ENCODE peak calls at places on chromosomes 16 and 17, in seven cellular contexts. One of them, this sample, is unnamed.

GRCh38 chr17:30812218-30813177 is 12.0 kb downstream of the CRLF3 start:
- DNase-seq in AG10803: peak
- DNase-seq in tibial nerve: no peak
- DNase-seq in gastrocnemius medialis: no peak
- DNase-seq in Karpas-422: no peak
- DNase-seq in left ventricle myocardium inferior: no peak
- DNase-seq in PC-3: peak
- DNase-seq in this sample: no peak

GRCh38 chr17:1045456-1045855 is 48.5 kb downstream of the TIMM22 start:
- DNase-seq in PC-3: no peak
- DNase-seq in Karpas-422: no peak
- DNase-seq in tibial nerve: no peak
- DNase-seq in AG10803: no peak
- DNase-seq in left ventricle myocardium inferior: no peak
- DNase-seq in gastrocnemius medialis: no peak
- DNase-seq in this sample: no peak

GRCh38 chr16:1019234-1019933 is 37.8 kb downstream of the SOX8 start:
- DNase-seq in left ventricle myocardium inferior: peak
- DNase-seq in PC-3: peak
- DNase-seq in AG10803: peak
- DNase-seq in gastrocnemius medialis: peak
- DNase-seq in Karpas-422: no peak
- DNase-seq in tibial nerve: peak
- DNase-seq in this sample: no peak

GRCh38 chr17:42407289-42407836 is 15.7 kb downstream of the CAVIN1 start:
- DNase-seq in Karpas-422: peak
- DNase-seq in left ventricle myocardium inferior: peak
- DNase-seq in AG10803: peak
- DNase-seq in PC-3: no peak
- DNase-seq in tibial nerve: peak
- DNase-seq in gastrocnemius medialis: peak
- DNase-seq in this sample: peak

GRCh38 chr17:6392609-6393367 is 42.1 kb downstream of the AIPL1 start:
- DNase-seq in gastrocnemius medialis: no peak
- DNase-seq in left ventricle myocardium inferior: no peak
- DNase-seq in Karpas-422: no peak
- DNase-seq in AG10803: no peak
- DNase-seq in tibial nerve: no peak
- DNase-seq in PC-3: no peak
- DNase-seq in this sample: peak

GRCh38 chr17:19341641-19342610 is 20.6 kb downstream of the B9D1 start:
- DNase-seq in gastrocnemius medialis: no peak
- DNase-seq in left ventricle myocardium inferior: no peak
- DNase-seq in AG10803: peak
- DNase-seq in Karpas-422: no peak
- DNase-seq in tibial nerve: no peak
- DNase-seq in PC-3: no peak
- DNase-seq in this sample: no peak

GRCh38 chr17:68437979-68438877 is 19.1 kb downstream of the WIPI1 start:
- DNase-seq in left ventricle myocardium inferior: peak
- DNase-seq in gastrocnemius medialis: peak
- DNase-seq in PC-3: no peak
- DNase-seq in AG10803: no peak
- DNase-seq in tibial nerve: no peak
- DNase-seq in Karpas-422: peak
- DNase-seq in this sample: peak

GRCh38 chr16:49855822-49856740 is at the start of gene ZNF423:
- DNase-seq in tibial nerve: no peak
- DNase-seq in PC-3: no peak
- DNase-seq in left ventricle myocardium inferior: no peak
- DNase-seq in gastrocnemius medialis: peak
- DNase-seq in Karpas-422: no peak
- DNase-seq in AG10803: no peak
- DNase-seq in this sample: no peak

GRCh38 chr17:52064791-52065211 is 93.7 kb downstream of the CA10 start:
- DNase-seq in left ventricle myocardium inferior: no peak
- DNase-seq in tibial nerve: no peak
- DNase-seq in Karpas-422: no peak
- DNase-seq in gastrocnemius medialis: no peak
- DNase-seq in PC-3: no peak
- DNase-seq in AG10803: peak
- DNase-seq in this sample: no peak

GRCh38 chr17:71327376-71328059 is 793.3 kb upstream of the SOX9 start:
- DNase-seq in PC-3: peak
- DNase-seq in AG10803: peak
- DNase-seq in left ventricle myocardium inferior: no peak
- DNase-seq in gastrocnemius medialis: no peak
- DNase-seq in tibial nerve: no peak
- DNase-seq in Karpas-422: no peak
- DNase-seq in this sample: no peak

GRCh38 chr17:7281953-7282751 is 634 bp downstream of the SLC2A4 start:
- DNase-seq in left ventricle myocardium inferior: peak
- DNase-seq in AG10803: no peak
- DNase-seq in tibial nerve: no peak
- DNase-seq in Karpas-422: no peak
- DNase-seq in gastrocnemius medialis: peak
- DNase-seq in PC-3: no peak
- DNase-seq in this sample: peak

GRCh38 chr17:27878776-27879562 is 14.2 kb downstream of the LYRM9 start:
- DNase-seq in left ventricle myocardium inferior: no peak
- DNase-seq in tibial nerve: no peak
- DNase-seq in PC-3: no peak
- DNase-seq in Karpas-422: no peak
- DNase-seq in AG10803: no peak
- DNase-seq in gastrocnemius medialis: no peak
- DNase-seq in this sample: no peak

GRCh38 chr17:78112508-78113471 is 15.8 kb downstream of the TMC6 start:
- DNase-seq in AG10803: peak
- DNase-seq in gastrocnemius medialis: peak
- DNase-seq in left ventricle myocardium inferior: peak
- DNase-seq in PC-3: peak
- DNase-seq in tibial nerve: peak
- DNase-seq in Karpas-422: peak
- DNase-seq in this sample: peak

GRCh38 chr16:56662357-56663354 is 4.9 kb downstream of the MT1F start:
- DNase-seq in left ventricle myocardium inferior: no peak
- DNase-seq in Karpas-422: no peak
- DNase-seq in PC-3: no peak
- DNase-seq in tibial nerve: no peak
- DNase-seq in AG10803: no peak
- DNase-seq in gastrocnemius medialis: no peak
- DNase-seq in this sample: no peak

GRCh38 chr16:2420035-2420434 is 9.2 kb upstream of the CCNF start:
- DNase-seq in left ventricle myocardium inferior: no peak
- DNase-seq in gastrocnemius medialis: no peak
- DNase-seq in tibial nerve: no peak
- DNase-seq in PC-3: no peak
- DNase-seq in Karpas-422: no peak
- DNase-seq in AG10803: no peak
- DNase-seq in this sample: no peak

GRCh38 chr16:19899605-19899955 is 14.9 kb upstream of the GPRC5B start:
- DNase-seq in Karpas-422: no peak
- DNase-seq in AG10803: no peak
- DNase-seq in left ventricle myocardium inferior: no peak
- DNase-seq in gastrocnemius medialis: no peak
- DNase-seq in PC-3: no peak
- DNase-seq in tibial nerve: no peak
- DNase-seq in this sample: no peak

GRCh38 chr17:29870836-29871430 is 59.1 kb downstream of the SSH2 start:
- DNase-seq in left ventricle myocardium inferior: no peak
- DNase-seq in AG10803: peak
- DNase-seq in gastrocnemius medialis: no peak
- DNase-seq in Karpas-422: no peak
- DNase-seq in tibial nerve: no peak
- DNase-seq in PC-3: no peak
- DNase-seq in this sample: no peak

GRCh38 chr17:17645961-17646360 is 35.3 kb upstream of the RAI1 start:
- DNase-seq in AG10803: peak
- DNase-seq in tibial nerve: no peak
- DNase-seq in gastrocnemius medialis: no peak
- DNase-seq in Karpas-422: no peak
- DNase-seq in left ventricle myocardium inferior: no peak
- DNase-seq in PC-3: no peak
- DNase-seq in this sample: no peak

GRCh38 chr16:3861808-3862451 is 18.6 kb downstream of the CREBBP start:
- DNase-seq in tibial nerve: no peak
- DNase-seq in AG10803: no peak
- DNase-seq in PC-3: no peak
- DNase-seq in gastrocnemius medialis: no peak
- DNase-seq in Karpas-422: peak
- DNase-seq in left ventricle myocardium inferior: no peak
- DNase-seq in this sample: no peak

GRCh38 chr17:75619506-75620431 is 13.5 kb upstream of the SMIM5 start:
- DNase-seq in gastrocnemius medialis: no peak
- DNase-seq in PC-3: peak
- DNase-seq in tibial nerve: no peak
- DNase-seq in AG10803: peak
- DNase-seq in left ventricle myocardium inferior: peak
- DNase-seq in Karpas-422: no peak
- DNase-seq in this sample: no peak

GRCh38 chr17:14297161-14297851 is 3.6 kb upstream of the HS3ST3B1 start:
- DNase-seq in tibial nerve: no peak
- DNase-seq in PC-3: peak
- DNase-seq in Karpas-422: no peak
- DNase-seq in gastrocnemius medialis: no peak
- DNase-seq in left ventricle myocardium inferior: peak
- DNase-seq in AG10803: peak
- DNase-seq in this sample: no peak

GRCh38 chr16:47565454-47565853 is 104.3 kb downstream of the PHKB start:
- DNase-seq in gastrocnemius medialis: peak
- DNase-seq in AG10803: peak
- DNase-seq in tibial nerve: peak
- DNase-seq in Karpas-422: no peak
- DNase-seq in PC-3: peak
- DNase-seq in left ventricle myocardium inferior: peak
- DNase-seq in this sample: peak

GRCh38 chr16:47561286-47561685 is 100.2 kb downstream of the PHKB start:
- DNase-seq in AG10803: no peak
- DNase-seq in left ventricle myocardium inferior: no peak
- DNase-seq in Karpas-422: no peak
- DNase-seq in gastrocnemius medialis: no peak
- DNase-seq in tibial nerve: no peak
- DNase-seq in PC-3: no peak
- DNase-seq in this sample: no peak
- H3K4me3 ChIP-seq in AG10803: no peak
- H3K4me3 ChIP-seq in left ventricle myocardium inferior: no peak
- H3K4me3 ChIP-seq in Karpas-422: no peak
- H3K4me3 ChIP-seq in gastrocnemius medialis: no peak
- H3K4me3 ChIP-seq in tibial nerve: no peak
- H3K4me3 ChIP-seq in PC-3: no peak
- H3K4me3 ChIP-seq in this sample: no peak

DNA sequence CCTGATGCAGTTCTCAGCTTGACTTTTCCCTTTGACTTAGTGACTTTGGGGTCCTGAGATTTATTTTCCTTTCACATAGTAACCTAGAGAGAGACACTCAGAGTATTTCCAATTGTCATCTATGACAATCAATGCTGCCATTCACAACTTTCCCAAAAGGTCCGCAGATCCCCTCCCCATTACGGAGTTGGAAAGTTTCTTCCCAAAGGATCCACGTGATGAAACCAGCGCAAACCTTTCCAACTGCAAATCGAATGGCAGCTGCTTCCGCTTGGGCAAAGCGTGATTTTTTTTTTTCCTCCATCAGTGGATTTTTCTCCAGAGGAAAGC is 539 bp upstream of the FCSK start:
- DNase-seq in gastrocnemius medialis: no peak
- DNase-seq in AG10803: peak
- DNase-seq in PC-3: peak
- DNase-seq in Karpas-422: no peak
- DNase-seq in left ventricle myocardium inferior: no peak
- DNase-seq in tibial nerve: no peak
- DNase-seq in this sample: no peak
- H3K4me3 ChIP-seq in gastrocnemius medialis: peak
- H3K4me3 ChIP-seq in AG10803: peak
- H3K4me3 ChIP-seq in PC-3: peak
- H3K4me3 ChIP-seq in Karpas-422: peak
- H3K4me3 ChIP-seq in left ventricle myocardium inferior: peak
- H3K4me3 ChIP-seq in tibial nerve: peak
- H3K4me3 ChIP-seq in this sample: peak

DNA sequence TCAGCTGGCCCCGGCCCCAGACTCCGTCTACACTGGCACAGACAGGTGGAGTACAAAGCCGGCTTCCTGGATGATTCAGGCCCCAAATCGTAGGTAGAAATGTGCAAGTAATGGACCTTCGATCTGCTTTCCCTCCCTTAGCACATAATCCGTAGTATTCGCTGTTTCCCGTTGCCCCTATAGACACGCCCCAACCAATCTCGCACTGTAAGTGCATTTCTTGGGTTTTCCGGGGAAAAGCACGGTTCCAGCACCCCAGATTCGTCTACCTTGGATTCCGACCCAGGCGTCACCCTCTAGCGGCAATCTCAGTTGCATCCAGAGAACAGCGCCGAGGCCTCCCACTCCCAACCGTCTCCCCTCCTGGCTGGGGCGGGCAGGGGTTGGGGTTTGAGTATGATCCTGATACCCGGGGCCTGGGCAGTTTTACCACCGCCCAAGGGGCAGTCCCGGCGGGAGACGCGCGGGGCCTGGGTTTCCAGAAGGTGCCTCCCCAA is 12.1 kb upstream of the FOXF1 start:
- DNase-seq in tibial nerve: no peak
- DNase-seq in left ventricle myocardium inferior: no peak
- DNase-seq in Karpas-422: no peak
- DNase-seq in PC-3: no peak
- DNase-seq in gastrocnemius medialis: no peak
- DNase-seq in AG10803: no peak
- DNase-seq in this sample: no peak
- H3K4me3 ChIP-seq in tibial nerve: no peak
- H3K4me3 ChIP-seq in left ventricle myocardium inferior: no peak
- H3K4me3 ChIP-seq in Karpas-422: no peak
- H3K4me3 ChIP-seq in PC-3: no peak
- H3K4me3 ChIP-seq in gastrocnemius medialis: no peak
- H3K4me3 ChIP-seq in AG10803: no peak
- H3K4me3 ChIP-seq in this sample: no peak

DNA sequence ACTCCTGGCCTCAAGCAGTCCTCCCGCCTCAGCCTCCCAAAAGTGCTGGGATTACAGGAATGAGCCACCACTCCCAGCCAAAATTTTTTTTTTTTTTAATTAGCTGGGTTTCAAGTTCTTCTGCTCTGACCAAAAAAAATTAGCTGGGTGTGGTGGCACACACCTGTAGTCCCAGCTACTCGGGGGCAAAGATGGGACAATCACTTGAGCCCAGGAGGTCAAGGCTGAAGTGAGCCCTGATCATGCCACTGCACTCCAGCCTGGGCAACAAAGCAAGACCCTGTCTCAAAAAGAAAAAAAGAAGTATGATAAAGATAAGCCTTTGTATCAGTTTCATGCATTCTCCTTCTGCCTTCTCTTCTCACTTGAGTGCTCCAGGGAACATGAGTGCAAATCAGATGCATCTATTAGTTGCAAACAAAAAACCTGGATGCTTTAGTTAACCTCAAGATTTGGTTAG is 1.9 kb downstream of the NQO1 start:
- DNase-seq in tibial nerve: no peak
- DNase-seq in PC-3: no peak
- DNase-seq in AG10803: no peak
- DNase-seq in gastrocnemius medialis: no peak
- DNase-seq in Karpas-422: no peak
- DNase-seq in left ventricle myocardium inferior: no peak
- DNase-seq in this sample: no peak
- H3K4me3 ChIP-seq in tibial nerve: no peak
- H3K4me3 ChIP-seq in PC-3: peak
- H3K4me3 ChIP-seq in AG10803: peak
- H3K4me3 ChIP-seq in gastrocnemius medialis: no peak
- H3K4me3 ChIP-seq in Karpas-422: peak
- H3K4me3 ChIP-seq in left ventricle myocardium inferior: peak
- H3K4me3 ChIP-seq in this sample: peak

GRCh38 chr17:80474933-80475915 is 1.2 kb downstream of the NPTX1 start:
- DNase-seq in gastrocnemius medialis: no peak
- DNase-seq in tibial nerve: no peak
- DNase-seq in left ventricle myocardium inferior: no peak
- DNase-seq in Karpas-422: no peak
- DNase-seq in AG10803: no peak
- DNase-seq in PC-3: no peak
- DNase-seq in this sample: no peak
- H3K4me3 ChIP-seq in gastrocnemius medialis: peak
- H3K4me3 ChIP-seq in tibial nerve: peak
- H3K4me3 ChIP-seq in left ventricle myocardium inferior: peak
- H3K4me3 ChIP-seq in Karpas-422: no peak
- H3K4me3 ChIP-seq in AG10803: no peak
- H3K4me3 ChIP-seq in PC-3: peak
- H3K4me3 ChIP-seq in this sample: no peak

This sample was measured in tibial artery.